ENCODE peak calls at places on chromosomes 12 and 14, in four cellular contexts. T, D, F and H are unnamed samples.

GRCh38 chr12:25970082-25970481 is 11.6 kb downstream of the RASSF8 start:
- DNase-seq in T (peak), D (no peak), F (no peak), H (no peak)

GRCh38 chr12:7122876-7123769 is 5.6 kb downstream of the RBP5 start:
- DNase-seq in T (peak), D (peak), F (no peak), H (no peak)

GRCh38 chr12:96392397-96392796 is 7.8 kb downstream of the CDK17 start:
- DNase-seq in T (no peak), D (no peak), F (no peak), H (no peak)

GRCh38 chr12:112170376-112170775 is 45.0 kb downstream of the TRAFD1 start:
- DNase-seq in T (peak), D (no peak), F (peak), H (no peak)

GRCh38 chr12:120367924-120368788 is 808 bp downstream of the MSI1 start:
- DNase-seq in T (no peak), D (peak), F (no peak), H (no peak)

GRCh38 chr12:14825256-14825655 is 11.3 kb upstream of the SMCO3 start:
- DNase-seq in T (peak), D (no peak), F (no peak), H (no peak)

GRCh38 chr12:107330901-107331431 is 237.6 kb upstream of the CRY1 start:
- DNase-seq in T (no peak), D (no peak), F (no peak), H (no peak)

GRCh38 chr14:77098470-77099353 is 654 bp downstream of the CIPC start:
- DNase-seq in T (peak), D (peak), F (peak), H (peak)

GRCh38 chr12:11719678-11720099 is 70.2 kb downstream of the ETV6 start:
- DNase-seq in T (peak), D (peak), F (no peak), H (peak)

GRCh38 chr14:104443391-104444158 is 136.0 kb upstream of the C14orf180 start:
- DNase-seq in T (no peak), D (no peak), F (no peak), H (no peak)

GRCh38 chr12:51156366-51156765 is 16.6 kb downstream of the TFCP2 start:
- DNase-seq in T (no peak), D (no peak), F (no peak), H (no peak)

GRCh38 chr12:130385193-130385592 is 47.5 kb downstream of the PIWIL1 start:
- DNase-seq in T (no peak), D (no peak), F (no peak), H (no peak)

GRCh38 chr12:48795550-48796455 is 6.9 kb upstream of the ADCY6 start:
- DNase-seq in T (peak), D (peak), F (peak), H (peak)

GRCh38 chr14:88856786-88857366 is 32.4 kb downstream of the TTC8 start:
- DNase-seq in T (peak), D (no peak), F (no peak), H (no peak)

GRCh38 chr12:30599631-30600030 is 96.0 kb downstream of the IPO8 start:
- DNase-seq in T (peak), D (no peak), F (no peak), H (no peak)

GRCh38 chr12:19491863-19492262 is 52.6 kb downstream of the AEBP2 start:
- DNase-seq in T (no peak), D (no peak), F (peak), H (no peak)

GRCh38 chr12:6662906-6663742 is at the start of gene ING4:
- DNase-seq in T (peak), D (peak), F (peak), H (peak)

GRCh38 chr12:87302126-87302732 is 727.0 kb downstream of the C12orf50 start:
- DNase-seq in T (peak), D (no peak), F (no peak), H (no peak)

GRCh38 chr14:78566017-78566858 is 396.1 kb downstream of the NRXN3 start:
- DNase-seq in T (peak), D (peak), F (peak), H (peak)

GRCh38 chr12:123772074-123772473 is 10.0 kb downstream of the DNAH10 start:
- DNase-seq in T (no peak), D (no peak), F (no peak), H (no peak)

GRCh38 chr14:60691383-60692113 is 32.6 kb downstream of the SIX4 start:
- DNase-seq in T (no peak), D (no peak), F (no peak), H (no peak)

GRCh38 chr14:90426663-90427062 is 29.8 kb downstream of the CALM1 start:
- DNase-seq in T (peak), D (peak), F (no peak), H (peak)

GRCh38 chr14:102046337-102047278 is 40.2 kb downstream of the HSP90AA1 start:
- DNase-seq in T (peak), D (peak), F (no peak), H (peak)

GRCh38 chr12:70983692-70984091 is 63.2 kb upstream of the PTPRR start:
- DNase-seq in T (peak), D (no peak), F (no peak), H (no peak)

GRCh38 chr12:114668905-114669304 is 15.1 kb downstream of the TBX3 start:
- DNase-seq in T (no peak), D (no peak), F (no peak), H (no peak)

GRCh38 chr12:104598342-104599271 is 141.9 kb downstream of the CHST11 start:
- DNase-seq in T (no peak), D (no peak), F (no peak), H (no peak)

GRCh38 chr14:96805906-96806305 is 8.7 kb downstream of the VRK1 start:
- DNase-seq in T (no peak), D (no peak), F (no peak), H (no peak)

GRCh38 chr12:110039085-110039807 is 9.1 kb downstream of the C12orf76 start:
- DNase-seq in T (peak), D (no peak), F (no peak), H (no peak)

GRCh38 chr12:62259311-62259992 is 752 bp upstream of the USP15 start:
- DNase-seq in T (no peak), D (no peak), F (peak), H (no peak)

GRCh38 chr12:88111074-88111652 is 30.7 kb downstream of the CEP290 start:
- DNase-seq in T (peak), D (no peak), F (no peak), H (no peak)